ENCODE peak calls at places on chromosome 22, in seven cellular contexts. Z is SK-N-SH, G is H1, D is K562, N is GM12878, O is HCT116, Y is HepG2. Q is an unnamed sample.
A peak's percentile ranks its signal among the peaks of the same experiment; 100 is the strongest.

GRCh38 chr22:25488244-25489020 is 76.0 kb upstream of the GRK3 start:
- DNase-seq in Z (peak; percentile 25), G (no peak), D (no peak), N (peak; percentile 26), O (peak; percentile 79), Y (peak; percentile 52), Q (peak; percentile 34)

GRCh38 chr22:50309601-50309991 is 2.1 kb upstream of the PLXNB2 start:
- DNase-seq in Z (no peak), G (no peak), D (no peak), N (no peak), O (no peak), Y (no peak), Q (no peak)

GRCh38 chr22:30628491-30628890 is 7.1 kb upstream of the SLC35E4 start:
- DNase-seq in Z (peak; percentile 80), G (no peak), D (no peak), N (no peak), O (no peak), Y (no peak), Q (no peak)

GRCh38 chr22:23395476-23396361 is 184.4 kb downstream of the IGLL1 start:
- DNase-seq in Z (no peak), G (no peak), D (no peak), N (no peak), O (no peak), Y (no peak), Q (no peak)

GRCh38 chr22:42803454-42803853 is 53.6 kb downstream of the ARFGAP3 start:
- DNase-seq in Z (peak; percentile 63), G (no peak), D (no peak), N (no peak), O (no peak), Y (no peak), Q (no peak)

GRCh38 chr22:24105018-24105360 is 76.3 kb upstream of the SUSD2 start:
- DNase-seq in Z (no peak), G (no peak), D (no peak), N (no peak), O (no peak), Y (no peak), Q (no peak)

GRCh38 chr22:28706845-28707244 is 27.2 kb upstream of the TTC28 start:
- DNase-seq in Z (no peak), G (no peak), D (no peak), N (no peak), O (no peak), Y (no peak), Q (no peak)

GRCh38 chr22:41923595-41924276 is 2.9 kb downstream of the TNFRSF13C start:
- DNase-seq in Z (no peak), G (no peak), D (no peak), N (no peak), O (no peak), Y (no peak), Q (no peak)

GRCh38 chr22:37898441-37899181 is 7.5 kb upstream of the MICALL1 start:
- DNase-seq in Z (no peak), G (peak; percentile 60), D (peak; percentile 13), N (no peak), O (no peak), Y (peak; percentile 77), Q (no peak)

GRCh38 chr22:18044548-18045271 is 20.3 kb upstream of the MICAL3 start:
- DNase-seq in Z (no peak), G (no peak), D (no peak), N (no peak), O (no peak), Y (peak; percentile 94), Q (no peak)

GRCh38 chr22:29457730-29458129 is 19.3 kb downstream of the RFPL1 start:
- DNase-seq in Z (peak; percentile 78), G (peak; percentile 70), D (peak; percentile 69), N (peak; percentile 21), O (peak; percentile 70), Y (peak; percentile 37), Q (peak; percentile 67)

GRCh38 chr22:43897751-43898261 is 6.0 kb upstream of the PNPLA5 start:
- DNase-seq in Z (no peak), G (no peak), D (no peak), N (no peak), O (no peak), Y (no peak), Q (no peak)
- TF ChIP-seq JUND in Z (peak; percentile 76), G (no peak), D (no peak), N (no peak), O (peak; percentile 33), Y (no peak), Q (no peak)

GRCh38 chr22:21942407-21942895 is 10.2 kb downstream of the PPM1F start:
- DNase-seq in Z (no peak), G (no peak), D (no peak), N (no peak), O (peak; percentile 44), Y (no peak), Q (no peak)
- TF ChIP-seq JUND in Z (peak; percentile 72), G (no peak), D (peak; percentile 24), N (no peak), O (no peak), Y (no peak), Q (no peak)

GRCh38 chr22:47839586-47840245 is 1077.3 kb downstream of the TBC1D22A start:
- DNase-seq in Z (no peak), G (no peak), D (no peak), N (no peak), O (no peak), Y (no peak), Q (no peak)
- TF ChIP-seq JUND in Z (no peak), G (no peak), D (no peak), N (no peak), O (no peak), Y (no peak), Q (no peak)

GRCh38 chr22:40512426-40513136 is 123.9 kb downstream of the MRTFA start:
- DNase-seq in Z (no peak), G (no peak), D (no peak), N (no peak), O (no peak), Y (peak; percentile 55), Q (no peak)
- TF ChIP-seq JUND in Z (peak; percentile 30), G (no peak), D (no peak), N (no peak), O (no peak), Y (no peak), Q (no peak)

GRCh38 chr22:49300241-49300640 is 527.4 kb downstream of the BRD1 start:
- DNase-seq in Z (no peak), G (no peak), D (no peak), N (no peak), O (no peak), Y (no peak), Q (no peak)

GRCh38 chr22:49299821-49300231 is 527.8 kb downstream of the BRD1 start:
- DNase-seq in Z (no peak), G (peak; percentile 29), D (no peak), N (no peak), O (no peak), Y (no peak), Q (no peak)

GRCh38 chr22:49302150-49302460 is 525.6 kb downstream of the BRD1 start:
- DNase-seq in Z (no peak), G (no peak), D (no peak), N (no peak), O (no peak), Y (no peak), Q (no peak)

GRCh38 chr22:49301398-49302149 is 526.1 kb downstream of the BRD1 start:
- DNase-seq in Z (no peak), G (peak; percentile 50), D (no peak), N (no peak), O (no peak), Y (no peak), Q (no peak)

GRCh38 chr22:49300951-49301397 is 526.7 kb downstream of the BRD1 start:
- DNase-seq in Z (no peak), G (no peak), D (no peak), N (no peak), O (no peak), Y (no peak), Q (no peak)
- TF ChIP-seq JUND in Z (no peak), G (no peak), D (no peak), N (no peak), O (no peak), Y (no peak), Q (no peak)

GRCh38 chr22:44020981-44021380 is 3.1 kb upstream of the PARVB start:
- DNase-seq in Z (no peak), G (no peak), D (peak; percentile 42), N (no peak), O (no peak), Y (no peak), Q (no peak)

GRCh38 chr22:44018594-44018993 is 5.5 kb upstream of the PARVB start:
- DNase-seq in Z (no peak), G (no peak), D (no peak), N (no peak), O (no peak), Y (no peak), Q (no peak)

GRCh38 chr22:44019846-44020245 is 4.3 kb upstream of the PARVB start:
- DNase-seq in Z (no peak), G (no peak), D (no peak), N (no peak), O (no peak), Y (no peak), Q (no peak)

GRCh38 chr22:44023404-44024287 is 456 bp upstream of the PARVB start:
- DNase-seq in Z (peak; percentile 87), G (peak; percentile 60), D (peak; percentile 80), N (no peak), O (no peak), Y (no peak), Q (peak; percentile 30)

GRCh38 chr22:44019416-44019815 is 4.7 kb upstream of the PARVB start:
- DNase-seq in Z (no peak), G (no peak), D (no peak), N (no peak), O (no peak), Y (no peak), Q (no peak)
- TF ChIP-seq JUND in Z (no peak), G (no peak), D (no peak), N (no peak), O (no peak), Y (no peak), Q (no peak)